ENCODE peak calls at places on chromosomes 13 and 19, in ten cellular contexts. One of them, this sample, is unnamed.

GRCh38 chr19:42280761-42281174 is 11.7 kb downstream of the CIC start:
- DNase-seq in AG04450: no peak
- DNase-seq in endothelial cell: no peak
- DNase-seq in AG10803: peak
- DNase-seq in fibroblast of lung: no peak
- DNase-seq in choroid plexus epithelial cell: no peak
- DNase-seq in neural progenitor cell: peak
- DNase-seq in tibial artery: peak
- DNase-seq in glutamatergic neuron: no peak
- DNase-seq in lower leg skin: peak
- DNase-seq in this sample: no peak

GRCh38 chr19:3025516-3025890 is 3.6 kb downstream of the TLE2 start:
- DNase-seq in AG04450: no peak
- DNase-seq in endothelial cell: no peak
- DNase-seq in AG10803: no peak
- DNase-seq in fibroblast of lung: no peak
- DNase-seq in choroid plexus epithelial cell: no peak
- DNase-seq in neural progenitor cell: no peak
- DNase-seq in tibial artery: no peak
- DNase-seq in glutamatergic neuron: no peak
- DNase-seq in lower leg skin: no peak
- DNase-seq in this sample: no peak

GRCh38 chr19:40601061-40601973 is at the start of gene LTBP4:
- DNase-seq in AG04450: no peak
- DNase-seq in endothelial cell: peak
- DNase-seq in AG10803: no peak
- DNase-seq in fibroblast of lung: peak
- DNase-seq in choroid plexus epithelial cell: peak
- DNase-seq in neural progenitor cell: peak
- DNase-seq in tibial artery: peak
- DNase-seq in glutamatergic neuron: peak
- DNase-seq in lower leg skin: peak
- DNase-seq in this sample: no peak

GRCh38 chr13:96052655-96053002 is 572 bp downstream of the UGGT2 start:
- DNase-seq in AG04450: peak
- DNase-seq in endothelial cell: peak
- DNase-seq in AG10803: peak
- DNase-seq in fibroblast of lung: peak
- DNase-seq in choroid plexus epithelial cell: peak
- DNase-seq in neural progenitor cell: no peak
- DNase-seq in tibial artery: no peak
- DNase-seq in glutamatergic neuron: no peak
- DNase-seq in lower leg skin: no peak
- DNase-seq in this sample: no peak

GRCh38 chr19:3062165-3063105 is at the start of gene TLE5:
- DNase-seq in AG04450: no peak
- DNase-seq in endothelial cell: peak
- DNase-seq in AG10803: peak
- DNase-seq in fibroblast of lung: no peak
- DNase-seq in choroid plexus epithelial cell: peak
- DNase-seq in neural progenitor cell: peak
- DNase-seq in tibial artery: peak
- DNase-seq in glutamatergic neuron: peak
- DNase-seq in lower leg skin: peak
- DNase-seq in this sample: no peak

GRCh38 chr13:64078025-64078424 is 2662.4 kb upstream of the PCDH20 start:
- DNase-seq in AG04450: no peak
- DNase-seq in endothelial cell: no peak
- DNase-seq in AG10803: no peak
- DNase-seq in fibroblast of lung: no peak
- DNase-seq in choroid plexus epithelial cell: no peak
- DNase-seq in neural progenitor cell: no peak
- DNase-seq in tibial artery: no peak
- DNase-seq in glutamatergic neuron: no peak
- DNase-seq in lower leg skin: no peak
- DNase-seq in this sample: no peak

GRCh38 chr13:59893261-59893660 is 270.5 kb downstream of the DIAPH3 start:
- DNase-seq in AG04450: no peak
- DNase-seq in endothelial cell: no peak
- DNase-seq in AG10803: no peak
- DNase-seq in fibroblast of lung: no peak
- DNase-seq in choroid plexus epithelial cell: no peak
- DNase-seq in neural progenitor cell: no peak
- DNase-seq in tibial artery: no peak
- DNase-seq in glutamatergic neuron: no peak
- DNase-seq in lower leg skin: no peak
- DNase-seq in this sample: no peak

GRCh38 chr19:28847468-28847867 is 365.5 kb downstream of the UQCRFS1 start:
- DNase-seq in AG04450: no peak
- DNase-seq in endothelial cell: no peak
- DNase-seq in AG10803: peak
- DNase-seq in fibroblast of lung: no peak
- DNase-seq in choroid plexus epithelial cell: peak
- DNase-seq in neural progenitor cell: no peak
- DNase-seq in tibial artery: no peak
- DNase-seq in glutamatergic neuron: no peak
- DNase-seq in lower leg skin: peak
- DNase-seq in this sample: no peak

GRCh38 chr13:113458218-113459065 is 5.2 kb upstream of the ADPRHL1 start:
- DNase-seq in AG04450: peak
- DNase-seq in endothelial cell: peak
- DNase-seq in AG10803: no peak
- DNase-seq in fibroblast of lung: peak
- DNase-seq in choroid plexus epithelial cell: peak
- DNase-seq in neural progenitor cell: peak
- DNase-seq in tibial artery: no peak
- DNase-seq in glutamatergic neuron: peak
- DNase-seq in lower leg skin: peak
- DNase-seq in this sample: no peak

GRCh38 chr19:28051047-28051446 is 1161.9 kb downstream of the UQCRFS1 start:
- DNase-seq in AG04450: no peak
- DNase-seq in endothelial cell: no peak
- DNase-seq in AG10803: no peak
- DNase-seq in fibroblast of lung: no peak
- DNase-seq in choroid plexus epithelial cell: no peak
- DNase-seq in neural progenitor cell: no peak
- DNase-seq in tibial artery: no peak
- DNase-seq in glutamatergic neuron: no peak
- DNase-seq in lower leg skin: peak
- DNase-seq in this sample: no peak

GRCh38 chr19:51735759-51736449 is 12.1 kb upstream of the HAS1 start:
- DNase-seq in AG04450: no peak
- DNase-seq in endothelial cell: no peak
- DNase-seq in AG10803: peak
- DNase-seq in fibroblast of lung: peak
- DNase-seq in choroid plexus epithelial cell: peak
- DNase-seq in neural progenitor cell: no peak
- DNase-seq in tibial artery: peak
- DNase-seq in glutamatergic neuron: no peak
- DNase-seq in lower leg skin: no peak
- DNase-seq in this sample: peak

GRCh38 chr13:47598340-47598911 is 402.6 kb downstream of the SUCLA2 start:
- DNase-seq in AG04450: no peak
- DNase-seq in endothelial cell: no peak
- DNase-seq in AG10803: peak
- DNase-seq in fibroblast of lung: peak
- DNase-seq in choroid plexus epithelial cell: peak
- DNase-seq in neural progenitor cell: no peak
- DNase-seq in tibial artery: no peak
- DNase-seq in glutamatergic neuron: no peak
- DNase-seq in lower leg skin: no peak
- DNase-seq in this sample: no peak

GRCh38 chr13:47592256-47592655 is 408.8 kb downstream of the SUCLA2 start:
- DNase-seq in AG04450: no peak
- DNase-seq in endothelial cell: no peak
- DNase-seq in AG10803: no peak
- DNase-seq in fibroblast of lung: no peak
- DNase-seq in choroid plexus epithelial cell: no peak
- DNase-seq in neural progenitor cell: no peak
- DNase-seq in tibial artery: no peak
- DNase-seq in glutamatergic neuron: no peak
- DNase-seq in lower leg skin: no peak
- DNase-seq in this sample: no peak

GRCh38 chr13:47594833-47595232 is 406.2 kb downstream of the SUCLA2 start:
- DNase-seq in AG04450: no peak
- DNase-seq in endothelial cell: no peak
- DNase-seq in AG10803: no peak
- DNase-seq in fibroblast of lung: peak
- DNase-seq in choroid plexus epithelial cell: peak
- DNase-seq in neural progenitor cell: peak
- DNase-seq in tibial artery: no peak
- DNase-seq in glutamatergic neuron: no peak
- DNase-seq in lower leg skin: no peak
- DNase-seq in this sample: no peak
- TF ChIP-seq CTCF in AG04450: no peak
- TF ChIP-seq CTCF in endothelial cell: no peak
- TF ChIP-seq CTCF in AG10803: no peak
- TF ChIP-seq CTCF in fibroblast of lung: no peak
- TF ChIP-seq CTCF in choroid plexus epithelial cell: peak
- TF ChIP-seq CTCF in neural progenitor cell: peak
- TF ChIP-seq CTCF in tibial artery: no peak
- TF ChIP-seq CTCF in glutamatergic neuron: no peak
- TF ChIP-seq CTCF in lower leg skin: no peak
- TF ChIP-seq CTCF in this sample: no peak

GRCh38 chr13:79338343-79338742 is 67.7 kb downstream of the RBM26 start:
- DNase-seq in AG04450: no peak
- DNase-seq in endothelial cell: no peak
- DNase-seq in AG10803: no peak
- DNase-seq in fibroblast of lung: no peak
- DNase-seq in choroid plexus epithelial cell: no peak
- DNase-seq in neural progenitor cell: no peak
- DNase-seq in tibial artery: no peak
- DNase-seq in glutamatergic neuron: no peak
- DNase-seq in lower leg skin: no peak
- DNase-seq in this sample: no peak

GRCh38 chr13:79341202-79341601 is 64.9 kb downstream of the RBM26 start:
- DNase-seq in AG04450: no peak
- DNase-seq in endothelial cell: no peak
- DNase-seq in AG10803: no peak
- DNase-seq in fibroblast of lung: no peak
- DNase-seq in choroid plexus epithelial cell: no peak
- DNase-seq in neural progenitor cell: no peak
- DNase-seq in tibial artery: no peak
- DNase-seq in glutamatergic neuron: no peak
- DNase-seq in lower leg skin: no peak
- DNase-seq in this sample: no peak

GRCh38 chr13:79346300-79346914 is 59.6 kb downstream of the RBM26 start:
- DNase-seq in AG04450: no peak
- DNase-seq in endothelial cell: no peak
- DNase-seq in AG10803: peak
- DNase-seq in fibroblast of lung: no peak
- DNase-seq in choroid plexus epithelial cell: peak
- DNase-seq in neural progenitor cell: no peak
- DNase-seq in tibial artery: no peak
- DNase-seq in glutamatergic neuron: no peak
- DNase-seq in lower leg skin: no peak
- DNase-seq in this sample: no peak

GRCh38 chr13:79336971-79337370 is 69.1 kb downstream of the RBM26 start:
- DNase-seq in AG04450: no peak
- DNase-seq in endothelial cell: no peak
- DNase-seq in AG10803: no peak
- DNase-seq in fibroblast of lung: no peak
- DNase-seq in choroid plexus epithelial cell: no peak
- DNase-seq in neural progenitor cell: no peak
- DNase-seq in tibial artery: peak
- DNase-seq in glutamatergic neuron: no peak
- DNase-seq in lower leg skin: no peak
- DNase-seq in this sample: no peak

DNA sequence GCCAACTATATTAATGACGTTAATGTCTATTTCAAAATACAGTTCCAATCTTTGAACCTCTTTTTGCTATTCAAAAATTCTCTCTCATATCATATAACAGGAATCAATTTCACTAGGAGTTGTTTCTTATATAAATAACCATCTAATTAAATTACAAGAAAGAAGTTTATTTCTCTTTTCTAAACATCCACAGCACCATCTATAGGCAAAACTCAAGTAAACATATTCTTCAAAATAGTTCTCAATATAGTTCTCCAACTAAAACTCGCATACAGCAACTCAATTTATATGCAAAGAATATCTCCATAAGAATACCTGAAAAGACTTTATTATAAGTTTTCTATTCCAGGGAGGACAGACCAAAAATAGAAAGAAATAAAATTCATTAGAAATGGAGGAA is 65.6 kb downstream of the RBM26 start:
- DNase-seq in AG04450: no peak
- DNase-seq in endothelial cell: no peak
- DNase-seq in AG10803: no peak
- DNase-seq in fibroblast of lung: peak
- DNase-seq in choroid plexus epithelial cell: peak
- DNase-seq in neural progenitor cell: no peak
- DNase-seq in tibial artery: no peak
- DNase-seq in glutamatergic neuron: no peak
- DNase-seq in lower leg skin: no peak
- DNase-seq in this sample: no peak
- TF ChIP-seq CTCF in AG04450: no peak
- TF ChIP-seq CTCF in endothelial cell: no peak
- TF ChIP-seq CTCF in AG10803: no peak
- TF ChIP-seq CTCF in fibroblast of lung: no peak
- TF ChIP-seq CTCF in choroid plexus epithelial cell: no peak
- TF ChIP-seq CTCF in neural progenitor cell: peak
- TF ChIP-seq CTCF in tibial artery: no peak
- TF ChIP-seq CTCF in glutamatergic neuron: no peak
- TF ChIP-seq CTCF in lower leg skin: no peak
- TF ChIP-seq CTCF in this sample: no peak

GRCh38 chr19:46155237-46155636 is 7.2 kb downstream of the IGFL2 start:
- DNase-seq in AG04450: no peak
- DNase-seq in endothelial cell: no peak
- DNase-seq in AG10803: no peak
- DNase-seq in fibroblast of lung: no peak
- DNase-seq in choroid plexus epithelial cell: no peak
- DNase-seq in neural progenitor cell: no peak
- DNase-seq in tibial artery: no peak
- DNase-seq in glutamatergic neuron: no peak
- DNase-seq in lower leg skin: no peak
- DNase-seq in this sample: no peak
- TF ChIP-seq CTCF in AG04450: no peak
- TF ChIP-seq CTCF in endothelial cell: no peak
- TF ChIP-seq CTCF in AG10803: no peak
- TF ChIP-seq CTCF in fibroblast of lung: no peak
- TF ChIP-seq CTCF in choroid plexus epithelial cell: no peak
- TF ChIP-seq CTCF in neural progenitor cell: no peak
- TF ChIP-seq CTCF in tibial artery: no peak
- TF ChIP-seq CTCF in glutamatergic neuron: no peak
- TF ChIP-seq CTCF in lower leg skin: no peak
- TF ChIP-seq CTCF in this sample: no peak

DNA sequence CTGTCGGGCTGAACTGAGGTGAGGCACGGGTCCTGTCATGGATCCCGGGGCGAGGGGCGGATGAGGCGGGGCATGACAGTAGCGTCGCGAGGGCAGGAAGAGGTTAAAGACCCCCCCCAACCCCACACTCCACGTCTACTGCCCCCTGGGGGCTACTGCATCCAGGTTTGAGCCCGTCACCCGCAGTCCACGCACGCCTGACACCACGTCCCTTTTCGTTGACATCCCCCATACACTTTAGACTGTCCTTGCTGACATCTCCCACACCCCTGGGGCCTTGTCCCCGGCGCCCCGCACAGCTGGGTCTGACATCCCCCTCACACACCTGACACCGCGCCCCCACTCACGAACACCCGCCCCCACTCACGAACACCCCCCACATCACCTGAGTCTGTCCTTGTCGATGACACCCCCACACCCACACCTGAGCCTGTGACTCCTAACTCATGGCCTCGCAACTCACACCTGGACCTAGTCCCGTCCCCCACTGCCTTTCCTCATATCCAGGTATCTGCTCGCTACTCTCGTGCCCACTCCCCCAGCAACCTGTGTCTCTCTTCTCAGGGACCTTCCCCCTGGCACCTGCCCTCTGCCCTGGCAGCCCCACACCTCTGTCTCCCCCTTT is 416 bp downstream of the SLC25A42 start:
- DNase-seq in AG04450: no peak
- DNase-seq in endothelial cell: peak
- DNase-seq in AG10803: no peak
- DNase-seq in fibroblast of lung: no peak
- DNase-seq in choroid plexus epithelial cell: no peak
- DNase-seq in neural progenitor cell: no peak
- DNase-seq in tibial artery: peak
- DNase-seq in glutamatergic neuron: no peak
- DNase-seq in lower leg skin: peak
- DNase-seq in this sample: no peak
- TF ChIP-seq CTCF in AG04450: peak
- TF ChIP-seq CTCF in endothelial cell: peak
- TF ChIP-seq CTCF in AG10803: peak
- TF ChIP-seq CTCF in fibroblast of lung: no peak
- TF ChIP-seq CTCF in choroid plexus epithelial cell: peak
- TF ChIP-seq CTCF in neural progenitor cell: peak
- TF ChIP-seq CTCF in tibial artery: no peak
- TF ChIP-seq CTCF in glutamatergic neuron: no peak
- TF ChIP-seq CTCF in lower leg skin: no peak
- TF ChIP-seq CTCF in this sample: peak